ENCODE peak calls at places on chromosome 3, in four cellular contexts. B is foreskin fibroblast, H is testis, C is left lung. X is an unnamed sample.
A peak's percentile ranks its signal among the peaks of the same experiment; 100 is the strongest.

GRCh38 chr3:47009225-47010049 is 30.0 kb downstream of the NBEAL2 start:
- DNase-seq in B (peak; percentile 98), H (peak; percentile 91), C (peak; percentile 92), X (peak; percentile 93)

GRCh38 chr3:15345051-15345607 is 12.7 kb upstream of the SH3BP5 start:
- DNase-seq in B (no peak), H (no peak), C (no peak), X (no peak)

GRCh38 chr3:128922804-128923459 is 43.5 kb downstream of the ACAD9 start:
- DNase-seq in B (no peak), H (no peak), C (no peak), X (no peak)

GRCh38 chr3:15601046-15601398 is 347 bp downstream of the HACL1 start:
- DNase-seq in B (no peak), H (no peak), C (no peak), X (peak; percentile 12)

GRCh38 chr3:120404876-120405275 is 45.9 kb downstream of the FSTL1 start:
- DNase-seq in B (peak; percentile 66), H (no peak), C (no peak), X (no peak)

GRCh38 chr3:71066356-71066755 is 517.2 kb downstream of the FOXP1 start:
- DNase-seq in B (no peak), H (no peak), C (peak; percentile 51), X (no peak)

GRCh38 chr3:139718415-139718814 is 40.6 kb upstream of the NMNAT3 start:
- DNase-seq in B (peak; percentile 28), H (peak; percentile 74), C (no peak), X (peak; percentile 35)

GRCh38 chr3:179451335-179452165 is at the start of gene GNB4:
- DNase-seq in B (peak; percentile 95), H (peak; percentile 82), C (peak; percentile 87), X (peak; percentile 83)

GRCh38 chr3:141000027-141000663 is 51.0 kb upstream of the SPSB4 start:
- DNase-seq in B (peak; percentile 69), H (peak; percentile 82), C (peak; percentile 61), X (peak; percentile 48)

GRCh38 chr3:103112273-103112672 is 677.5 kb downstream of the ZPLD1 start:
- DNase-seq in B (no peak), H (no peak), C (no peak), X (no peak)

GRCh38 chr3:170703121-170703588 is 117.3 kb upstream of the SLC7A14 start:
- DNase-seq in B (peak; percentile 94), H (no peak), C (no peak), X (peak; percentile 89)

GRCh38 chr3:152610621-152611020 is 224.3 kb upstream of the P2RY1 start:
- DNase-seq in B (no peak), H (no peak), C (no peak), X (no peak)
- H3K4me3 ChIP-seq in B (no peak overlapping the region), H (no peak overlapping the region), C (no peak overlapping the region), X (no peak overlapping the region)

GRCh38 chr3:126926684-126927404 is 56.1 kb upstream of the PLXNA1 start:
- DNase-seq in B (peak; percentile 92), H (peak; percentile 32), C (peak; percentile 65), X (peak; percentile 84)
- H3K4me3 ChIP-seq in B (no peak overlapping the region), H (no peak overlapping the region), C (no peak overlapping the region), X (no peak overlapping the region)

DNA sequence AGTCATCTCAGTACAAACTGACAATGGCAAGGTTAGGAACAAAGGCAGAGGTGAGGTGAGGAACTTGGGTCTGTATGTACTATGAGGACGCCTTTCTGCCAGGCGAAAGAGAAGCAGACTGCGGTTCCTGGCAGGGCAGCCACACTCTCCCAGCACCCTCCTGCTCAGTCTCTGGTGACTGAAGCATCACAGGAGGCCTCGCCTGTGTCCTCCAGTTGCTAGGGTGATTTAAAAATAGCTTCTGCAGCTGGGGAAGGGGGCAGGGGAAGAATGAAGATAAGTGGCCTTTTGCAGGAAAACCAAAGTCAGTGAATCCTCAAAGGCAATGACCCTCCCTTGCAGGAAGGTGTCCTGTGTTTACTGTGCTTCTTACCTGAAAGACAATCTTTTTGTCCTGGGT is 65.6 kb upstream of the DGKG start:
- DNase-seq in B (no peak), H (no peak), C (no peak), X (no peak)
- H3K4me3 ChIP-seq in B (no peak overlapping the region), H (no peak overlapping the region), C (no peak overlapping the region), X (no peak overlapping the region)

GRCh38 chr3:75395601-75396315 is 268.4 kb upstream of the FRG2C start:
- DNase-seq in B (no peak), H (no peak), C (no peak), X (no peak)
- H3K4me3 ChIP-seq in B (no peak overlapping the region), H (peak overlapping the region; percentile 47), C (no peak overlapping the region), X (peak overlapping the region; percentile 7)

GRCh38 chr3:57019057-57019456 is 41.4 kb upstream of the SPATA12 start:
- DNase-seq in B (no peak), H (no peak), C (no peak), X (no peak)
- H3K4me3 ChIP-seq in B (no peak overlapping the region), H (no peak overlapping the region), C (no peak overlapping the region), X (no peak overlapping the region)

DNA sequence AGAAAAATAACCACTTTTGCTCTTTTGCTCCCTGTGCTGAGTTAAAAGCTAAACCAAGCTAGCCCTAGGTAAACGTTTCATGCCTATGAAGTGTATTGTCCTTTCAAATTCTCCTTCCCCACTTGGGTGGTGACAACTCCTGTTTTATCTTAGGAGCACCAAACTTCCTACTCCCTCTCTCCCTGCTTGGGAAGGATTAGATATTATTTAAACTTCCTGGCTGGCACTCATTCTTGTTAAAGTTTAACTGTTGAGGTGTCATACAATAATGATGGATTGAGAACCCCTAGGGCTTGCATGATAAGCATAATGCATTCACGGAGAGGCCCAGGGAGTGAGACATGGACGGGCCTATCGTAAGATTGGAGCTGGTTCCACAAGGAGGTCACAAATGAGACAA is 29.5 kb downstream of the B4GALT4 start:
- DNase-seq in B (no peak), H (no peak), C (no peak), X (no peak)
- H3K4me3 ChIP-seq in B (no peak overlapping the region), H (no peak overlapping the region), C (no peak overlapping the region), X (no peak overlapping the region)

DNA sequence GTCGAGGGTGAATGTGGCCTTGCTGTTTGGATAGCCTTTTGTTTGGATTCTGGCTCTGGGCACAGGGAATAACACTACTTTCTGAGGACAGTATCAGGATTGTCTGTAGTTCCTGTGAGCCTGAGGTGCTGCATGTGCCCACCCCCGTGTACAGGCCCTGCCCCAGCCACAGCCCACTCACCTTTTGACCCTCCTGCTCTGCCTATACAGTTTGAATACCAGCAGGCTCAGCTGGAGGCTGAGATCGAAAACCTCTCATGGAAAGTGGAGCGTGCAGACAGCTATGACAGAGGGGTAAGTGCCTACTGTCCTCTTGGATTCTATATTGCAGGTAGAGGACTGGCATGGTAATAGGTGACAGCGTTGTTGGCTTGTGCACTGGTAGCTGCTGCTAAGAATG is 7.4 kb upstream of the P4HTM start:
- DNase-seq in B (no peak), H (no peak), C (no peak), X (no peak)
- H3K4me3 ChIP-seq in B (no peak overlapping the region), H (no peak overlapping the region), C (no peak overlapping the region), X (no peak overlapping the region)

DNA sequence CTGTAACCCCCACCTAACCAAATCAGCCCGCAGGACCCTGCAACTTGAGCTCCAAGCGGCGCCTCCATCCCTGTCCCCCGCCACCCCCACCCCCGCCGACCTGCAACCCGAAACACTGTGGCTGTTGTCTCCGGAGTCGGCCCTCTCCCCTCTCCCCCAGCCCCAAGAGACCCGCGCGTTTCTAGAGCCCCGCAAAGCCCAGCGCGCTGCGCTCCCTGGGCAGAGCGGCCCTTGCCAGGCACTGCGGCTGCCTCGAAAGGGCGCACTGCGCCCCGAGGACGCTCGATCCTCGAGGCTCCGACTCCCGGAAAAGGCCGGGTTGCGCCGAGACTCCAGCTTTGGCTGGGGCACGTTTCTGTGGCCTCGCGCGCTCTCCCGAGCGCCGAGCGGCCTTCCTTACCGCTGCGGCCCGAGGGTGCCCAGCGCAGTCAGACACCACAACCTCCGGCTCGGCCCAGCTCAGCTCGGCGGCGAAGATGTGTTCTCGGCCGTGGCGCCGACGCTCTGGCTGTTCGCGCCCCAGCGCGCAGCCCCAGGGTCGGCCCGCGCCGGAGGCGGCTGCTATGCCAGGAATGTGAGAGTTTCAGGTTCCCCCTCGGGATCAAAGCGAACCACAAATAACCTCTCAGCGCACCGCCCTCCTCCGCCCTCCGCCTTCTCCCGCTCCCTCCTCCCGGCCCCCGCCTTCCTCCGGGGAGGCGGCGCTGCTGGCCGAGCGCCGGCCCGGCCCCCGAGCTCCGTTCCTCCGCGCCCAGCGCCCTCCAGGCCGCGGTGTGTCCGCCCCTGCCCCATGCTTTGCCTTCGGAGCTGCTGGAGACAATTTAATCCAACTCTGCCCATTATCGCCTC is at the start of gene AMOTL2:
- DNase-seq in B (peak; percentile 99), H (peak; percentile 86), C (peak; percentile 88), X (peak; percentile 98)
- H3K4me3 ChIP-seq in B (peak within 1 kb of the TSS; percentile 81), H (peak within 1 kb of the TSS; percentile 83), C (peak within 1 kb of the TSS; percentile 64), X (peak within 1 kb of the TSS; percentile 99)

GRCh38 chr3:99901200-99901926 is 83.7 kb downstream of the CMSS1 start:
- DNase-seq in B (peak; percentile 84), H (peak; percentile 33), C (no peak), X (peak; percentile 87)
- H3K4me3 ChIP-seq in B (no peak overlapping the region), H (no peak overlapping the region), C (no peak overlapping the region), X (peak overlapping the region; percentile 18)